ENCODE peak calls at places on chromosomes 4 and X, in eight cellular contexts. G, X, I, U, Y, L, Z and F are unnamed samples.
A peak's percentile ranks its signal among the peaks of the same experiment; 100 is the strongest.

GRCh38 chrX:46376246-46376885 is 168.9 kb downstream of the ZNF674 start:
- DNase-seq in L (no peak), I (peak; percentile 14), X (peak; percentile 3), Z (peak; percentile 7), U (peak; percentile 2), G (no peak), Y (peak; percentile 33), F (peak; percentile 50)

GRCh38 chrX:38803609-38804480 is 2.6 kb downstream of the MID1IP1 start:
- DNase-seq in I (peak; percentile 66), Z (peak; percentile 93), G (peak; percentile 90), L (peak; percentile 83), U (peak; percentile 32), Y (no peak), X (peak; percentile 94), F (peak; percentile 76)

GRCh38 chr4:85994576-85994975 is 365.3 kb downstream of the MAPK10 start:
- DNase-seq in I (no peak), U (no peak), X (no peak), L (no peak), Y (no peak), G (no peak), Z (no peak), F (no peak)

GRCh38 chrX:153318811-153319210 is 2.8 kb downstream of the PNMA6F start:
- DNase-seq in U (no peak), L (no peak), G (no peak), Z (no peak), X (no peak), Y (no peak), I (no peak), F (no peak)

GRCh38 chr4:84596826-84597225 is 13.9 kb downstream of the CDS1 start:
- DNase-seq in I (no peak), L (no peak), X (no peak), U (no peak), G (no peak), Z (no peak), Y (no peak), F (peak; percentile 85)

GRCh38 chrX:8305336-8305735 is 134.3 kb upstream of the VCX2 start:
- DNase-seq in Y (no peak), X (no peak), L (no peak), U (no peak), Z (no peak), I (no peak), G (no peak), F (no peak)

GRCh38 chrX:96474357-96475125 is 210.1 kb upstream of the DIAPH2 start:
- DNase-seq in Z (no peak), U (no peak), X (peak; percentile 43), Y (no peak), L (no peak), I (no peak), G (no peak), F (no peak)

GRCh38 chrX:22674947-22675346 is 324.8 kb upstream of the DDX53 start:
- DNase-seq in X (no peak), I (no peak), Z (no peak), Y (peak; percentile 29), L (no peak), G (no peak), U (peak; percentile 43), F (no peak)